ENCODE peak calls at places on chromosomes 5 and 9, in eight cellular contexts. I is left ventricle myocardium inferior; A is naive thymus-derived CD4-positive, alpha-beta T cell; F is NCI-H774; T is HCT116; V is HTR-8/SVneo; W is stimulated activated CD4-positive, alpha-beta T cell treated with anti-CD3 and anti-CD28 coated beads, Interleukin-1b, Interleukin-23, amount 100 ng/mL, for 1 hour; Z is NCI-H1092 treated with DMSO at 0.1 percent for 48 hours. R is an unnamed sample.

GRCh38 chr9:36137392-36138004 is 965 bp downstream of the GLIPR2 start:
- DNase-seq in I (no peak), A (no peak), F (no peak), T (no peak), V (no peak), W (no peak), Z (no peak), R (no peak)

GRCh38 chr9:17528859-17529258 is 50.0 kb upstream of the SH3GL2 start:
- DNase-seq in I (no peak), A (no peak), F (peak; percentile 11), T (no peak), V (no peak), W (no peak), Z (peak; percentile 55), R (peak; percentile 3)

GRCh38 chr5:86757824-86758223 is 140.1 kb downstream of the COX7C start:
- DNase-seq in I (no peak), A (no peak), F (no peak), T (peak; percentile 23), V (no peak), W (no peak), Z (no peak), R (no peak)

GRCh38 chr5:154179846-154180710 is 10.5 kb upstream of the GALNT10 start:
- DNase-seq in I (no peak), A (no peak), F (peak; percentile 43), T (peak; percentile 40), V (peak; percentile 65), W (no peak), Z (peak; percentile 64), R (peak; percentile 57)

GRCh38 chr9:30039712-30040111 is 2344.7 kb upstream of the ACO1 start:
- DNase-seq in I (no peak), A (no peak), F (no peak), T (no peak), V (no peak), W (no peak), Z (peak; percentile 8), R (no peak)

GRCh38 chr5:92945630-92946097 is 635.4 kb downstream of the NR2F1-AS1 start:
- DNase-seq in I (no peak), A (no peak), F (no peak), T (no peak), V (no peak), W (no peak), Z (no peak), R (no peak)

GRCh38 chr5:66356011-66356565 is 212.0 kb downstream of the SREK1 start:
- DNase-seq in I (no peak), A (no peak), F (no peak), T (no peak), V (no peak), W (no peak), Z (no peak), R (no peak)

GRCh38 chr5:392431-392988 is 50.5 kb upstream of the EXOC3 start:
- DNase-seq in I (no peak), A (peak; percentile 34), F (no peak), T (peak; percentile 8), V (peak; percentile 55), W (peak; percentile 23), Z (no peak), R (no peak)

GRCh38 chr5:140694276-140694675 is 3.0 kb downstream of the HARS2 start:
- DNase-seq in I (no peak), A (no peak), F (no peak), T (no peak), V (no peak), W (no peak), Z (no peak), R (no peak)

GRCh38 chr5:132008961-132009680 is 2.3 kb downstream of the ACSL6 start:
- DNase-seq in I (no peak), A (no peak), F (no peak), T (no peak), V (no peak), W (no peak), Z (no peak), R (no peak)

GRCh38 chr5:59893436-59894227 is at the start of gene PDE4D:
- DNase-seq in I (peak; percentile 43), A (no peak), F (peak; percentile 14), T (no peak), V (peak; percentile 72), W (no peak), Z (peak; percentile 11), R (peak; percentile 67)

GRCh38 chr9:135506327-135507103 is 6.0 kb downstream of the MRPS2 start:
- DNase-seq in I (no peak), A (no peak), F (no peak), T (no peak), V (no peak), W (no peak), Z (no peak), R (no peak)

GRCh38 chr9:9362332-9362731 is 1250.5 kb downstream of the PTPRD start:
- DNase-seq in I (no peak), A (no peak), F (no peak), T (no peak), V (no peak), W (no peak), Z (no peak), R (no peak)

GRCh38 chr5:158856295-158856694 is 243.4 kb downstream of the EBF1 start:
- DNase-seq in I (no peak), A (no peak), F (no peak), T (no peak), V (no peak), W (no peak), Z (no peak), R (no peak)

GRCh38 chr5:155148694-155149093 is 135.1 kb downstream of the KIF4B start:
- DNase-seq in I (no peak), A (no peak), F (no peak), T (no peak), V (no peak), W (no peak), Z (no peak), R (no peak)

GRCh38 chr9:75186767-75187380 is 98.6 kb downstream of the OSTF1 start:
- DNase-seq in I (no peak), A (no peak), F (no peak), T (no peak), V (no peak), W (no peak), Z (no peak), R (peak; percentile 35)

GRCh38 chr9:36317766-36318165 is 59.5 kb upstream of the GNE start:
- DNase-seq in I (peak; percentile 19), A (no peak), F (peak; percentile 13), T (no peak), V (no peak), W (no peak), Z (peak; percentile 9), R (no peak)

GRCh38 chr5:84642795-84643194 is 258.1 kb upstream of the EDIL3 start:
- DNase-seq in I (no peak), A (no peak), F (no peak), T (no peak), V (no peak), W (no peak), Z (no peak), R (no peak)

GRCh38 chr9:70451765-70452164 is 37.3 kb upstream of the KLF9 start:
- DNase-seq in I (no peak), A (no peak), F (no peak), T (no peak), V (no peak), W (no peak), Z (no peak), R (no peak)

GRCh38 chr9:74284596-74284995 is 212.5 kb upstream of the RORB start:
- DNase-seq in I (no peak), A (no peak), F (no peak), T (no peak), V (no peak), W (no peak), Z (peak; percentile 50), R (no peak)

GRCh38 chr5:149053027-149053705 is 9.7 kb downstream of the SH3TC2 start:
- DNase-seq in I (no peak), A (no peak), F (no peak), T (no peak), V (no peak), W (no peak), Z (no peak), R (no peak)

GRCh38 chr5:122668552-122668951 is 106.3 kb upstream of the SNX2 start:
- DNase-seq in I (no peak), A (no peak), F (no peak), T (no peak), V (no peak), W (no peak), Z (no peak), R (no peak)

GRCh38 chr5:113271015-113271414 is 163.8 kb downstream of the TSSK1B start:
- DNase-seq in I (no peak), A (no peak), F (no peak), T (no peak), V (no peak), W (no peak), Z (no peak), R (no peak)

GRCh38 chr5:166285385-166285784 is 2006.1 kb upstream of the WWC1 start:
- DNase-seq in I (no peak), A (no peak), F (no peak), T (no peak), V (peak; percentile 19), W (no peak), Z (no peak), R (no peak)

GRCh38 chr5:179315356-179315890 is 29.8 kb downstream of the ADAMTS2 start:
- DNase-seq in I (peak; percentile 11), A (no peak), F (no peak), T (no peak), V (no peak), W (no peak), Z (no peak), R (no peak)

GRCh38 chr5:30279237-30279636 is 914.2 kb upstream of the CDH6 start:
- DNase-seq in I (no peak), A (no peak), F (no peak), T (no peak), V (peak; percentile 64), W (no peak), Z (no peak), R (no peak)

GRCh38 chr9:109815366-109815947 is 35.5 kb downstream of the PALM2AKAP2 start:
- DNase-seq in I (no peak), A (no peak), F (no peak), T (no peak), V (no peak), W (no peak), Z (no peak), R (no peak)

GRCh38 chr9:99576830-99577229 is 244.9 kb upstream of the NR4A3 start:
- DNase-seq in I (no peak), A (no peak), F (no peak), T (no peak), V (no peak), W (no peak), Z (no peak), R (no peak)

GRCh38 chr5:170278611-170279500 is 18.7 kb downstream of the LCP2 start:
- DNase-seq in I (peak; percentile 51), A (peak; percentile 91), F (no peak), T (no peak), V (no peak), W (peak; percentile 66), Z (no peak), R (no peak)

GRCh38 chr9:133189826-133190225 is 19.2 kb downstream of the OBP2B start:
- DNase-seq in I (no peak), A (no peak), F (no peak), T (no peak), V (no peak), W (no peak), Z (no peak), R (no peak)

GRCh38 chr5:106397700-106398099 is 1273.0 kb downstream of the EFNA5 start:
- DNase-seq in I (no peak), A (no peak), F (no peak), T (peak; percentile 89), V (peak; percentile 44), W (no peak), Z (no peak), R (no peak)

GRCh38 chr5:35857606-35858205 is 1.0 kb downstream of the IL7R start:
- DNase-seq in I (no peak), A (no peak), F (no peak), T (no peak), V (peak; percentile 84), W (no peak), Z (no peak), R (no peak)

GRCh38 chr5:137695651-137696428 is 40.0 kb downstream of the KLHL3 start:
- DNase-seq in I (no peak), A (peak; percentile 65), F (no peak), T (no peak), V (no peak), W (no peak), Z (no peak), R (no peak)

GRCh38 chr9:86464242-86464641 is 110.0 kb upstream of the TUT7 start:
- DNase-seq in I (no peak), A (no peak), F (no peak), T (no peak), V (no peak), W (no peak), Z (no peak), R (no peak)

R was measured in NCI-H1417.